ENCODE peak calls at places on chromosomes 16 and 17, in eight cellular contexts. F is stimulated activated CD4-positive, alpha-beta T cell treated with anti-CD3 and anti-CD28 coated beads, Interleukin-15, amount 100 ng/mL, for 1 hour; C is H4; I is WERI-Rb-1; J is fibroblast of lung; Q is GM04504; M is heart right ventricle; B is iPS-NIHi11. V is an unnamed sample.

GRCh38 chr17:6455321-6455705 is 11.1 kb downstream of the PIMREG start:
- DNase-seq in B (peak), F (peak), J (peak), C (no peak), Q (no peak), I (no peak), M (no peak), V (no peak)

GRCh38 chr17:82297280-82297803 is 20.1 kb downstream of the CD7 start:
- DNase-seq in J (peak), C (peak), M (peak), I (no peak), B (no peak), F (peak), Q (no peak), V (peak)

GRCh38 chr16:58024673-58025350 is 742 bp upstream of the MMP15 start:
- DNase-seq in J (no peak), Q (no peak), M (peak), I (peak), F (peak), C (no peak), B (no peak), V (no peak)

GRCh38 chr16:46790599-46791270 is 40.2 kb downstream of the C16orf87 start:
- DNase-seq in B (no peak), C (no peak), I (no peak), M (no peak), J (peak), Q (no peak), F (no peak), V (no peak)

GRCh38 chr16:71629617-71630016 is 3.6 kb downstream of the MARVELD3 start:
- DNase-seq in F (no peak), Q (no peak), C (no peak), M (no peak), J (no peak), I (no peak), B (no peak), V (no peak)

GRCh38 chr17:4318186-4318585 is 48.3 kb downstream of the UBE2G1 start:
- DNase-seq in C (no peak), M (no peak), Q (no peak), I (no peak), F (no peak), J (no peak), B (no peak), V (no peak)

GRCh38 chr17:39212841-39213480 is 12.8 kb downstream of the STAC2 start:
- DNase-seq in J (no peak), F (no peak), I (no peak), B (no peak), M (no peak), Q (no peak), C (no peak), V (no peak)

GRCh38 chr17:60900688-60901087 is 223.0 kb downstream of the BCAS3 start:
- DNase-seq in J (no peak), F (no peak), B (no peak), I (no peak), Q (no peak), M (no peak), C (no peak), V (no peak)

GRCh38 chr16:11170696-11171447 is 85.1 kb downstream of the SOCS1 start:
- DNase-seq in F (no peak), Q (no peak), J (no peak), C (no peak), B (no peak), M (no peak), I (no peak), V (no peak)

GRCh38 chr16:51166116-51166515 is 15.0 kb upstream of the SALL1 start:
- DNase-seq in B (no peak), F (no peak), J (no peak), C (no peak), Q (no peak), I (no peak), M (no peak), V (no peak)

GRCh38 chr17:27824176-27824575 is 23.8 kb upstream of the NOS2 start:
- DNase-seq in J (no peak), F (no peak), Q (no peak), C (no peak), B (no peak), M (no peak), I (no peak), V (no peak)

GRCh38 chr16:87965973-87966667 is 14.9 kb downstream of the BANP start:
- DNase-seq in B (no peak), Q (peak), C (no peak), J (peak), M (no peak), I (no peak), F (no peak), V (no peak)